ENCODE peak calls at places on chromosome 17, in seven cellular contexts. Q is IMR-90, J is H9, I is mesendoderm, P is mesenchymal stem cell, U is H1, G is trophoblast cell. B is an unnamed sample. For H3K4me1, the result is how much of the 10 kb centered on the place peaks cover.

GRCh38 chr17:76063880-76064546 is 8.3 kb downstream of the SRP68 start:
- DNase-seq in Q (no peak), J (no peak), I (no peak), P (no peak), U (no peak), G (no peak), B (no peak)

GRCh38 chr17:61076649-61077048 is 323.0 kb upstream of the TBX2 start:
- DNase-seq in Q (peak), J (no peak), I (no peak), P (peak), U (no peak), G (no peak), B (no peak)

GRCh38 chr17:15081008-15081407 is 184.1 kb downstream of the PMP22 start:
- DNase-seq in Q (no peak), J (no peak), I (no peak), P (no peak), U (no peak), G (no peak), B (no peak)

GRCh38 chr17:56172517-56172982 is 19.3 kb downstream of the ANKFN1 start:
- DNase-seq in Q (no peak), J (peak), I (peak), P (no peak), U (no peak), G (peak), B (no peak)

GRCh38 chr17:4195306-4195705 is 52.3 kb downstream of the CYB5D2 start:
- DNase-seq in Q (peak), J (no peak), I (no peak), P (peak), U (no peak), G (peak), B (no peak)

GRCh38 chr17:3556905-3557767 is 476 bp downstream of the TRPV3 start:
- DNase-seq in Q (no peak), J (peak), I (no peak), P (no peak), U (no peak), G (no peak), B (no peak)

GRCh38 chr17:12485361-12485911 is 180.3 kb upstream of the MYOCD start:
- DNase-seq in Q (peak), J (no peak), I (peak), P (peak), U (no peak), G (peak), B (no peak)

GRCh38 chr17:36665417-36665816 is 64.0 kb downstream of the MRM1 start:
- DNase-seq in Q (no peak), J (no peak), I (peak), P (no peak), U (no peak), G (peak), B (no peak)

GRCh38 chr17:6473128-6473767 is 29.0 kb downstream of the PIMREG start:
- DNase-seq in Q (peak), J (peak), I (peak), P (peak), U (no peak), G (peak), B (peak)

GRCh38 chr17:53630638-53631037 is 192.1 kb upstream of the KIF2B start:
- DNase-seq in Q (no peak), J (no peak), I (no peak), P (no peak), U (no peak), G (no peak), B (no peak)

GRCh38 chr17:53628011-53628410 is 194.7 kb upstream of the KIF2B start:
- DNase-seq in Q (peak), J (no peak), I (no peak), P (peak), U (no peak), G (peak), B (no peak)

GRCh38 chr17:53627511-53627910 is 195.2 kb upstream of the KIF2B start:
- DNase-seq in Q (peak), J (no peak), I (no peak), P (peak), U (no peak), G (peak), B (no peak)

GRCh38 chr17:53630115-53630514 is 192.6 kb upstream of the KIF2B start:
- DNase-seq in Q (no peak), J (peak), I (peak), P (no peak), U (no peak), G (no peak), B (no peak)

GRCh38 chr17:53629188-53629587 is 193.5 kb upstream of the KIF2B start:
- DNase-seq in Q (peak), J (no peak), I (no peak), P (no peak), U (no peak), G (peak), B (no peak)
- H2BK120ac ChIP-seq in Q (peak), J (no peak), I (no peak), P (no peak), U (peak), G (no peak), B (no peak)

GRCh38 chr17:40511667-40512221 is 10.3 kb upstream of the TNS4 start:
- DNase-seq in Q (no peak), J (no peak), I (no peak), P (no peak), U (no peak), G (no peak), B (no peak)
- H3K4me1 ChIP-seq in Q (under half), J (under half), I (under half), P (under half), U (under half), G (under half), B (under half)

DNA sequence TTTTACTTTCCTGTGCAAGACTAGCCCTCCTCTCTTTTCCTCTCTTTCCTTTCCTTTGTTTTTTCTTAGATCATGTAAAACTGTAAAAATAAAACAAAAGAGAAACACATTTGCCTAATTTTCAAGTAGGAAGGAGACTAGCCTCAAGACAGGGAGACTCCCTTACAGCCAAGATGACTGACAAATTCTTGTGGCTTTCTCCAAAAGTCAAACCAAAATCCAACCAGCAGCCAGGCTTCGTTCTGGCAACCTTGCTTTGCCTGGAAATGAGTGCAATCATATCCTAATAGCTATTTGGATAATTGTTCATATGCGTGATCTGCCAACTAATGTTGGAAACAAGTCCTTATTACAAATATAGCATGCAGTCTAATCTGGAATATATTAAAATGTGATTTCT is 868.9 kb upstream of the SOX9 start:
- DNase-seq in Q (no peak), J (no peak), I (no peak), P (no peak), U (no peak), G (no peak), B (no peak)
- H2BK120ac ChIP-seq in Q (no peak), J (no peak), I (no peak), P (no peak), U (no peak), G (no peak), B (no peak)

DNA sequence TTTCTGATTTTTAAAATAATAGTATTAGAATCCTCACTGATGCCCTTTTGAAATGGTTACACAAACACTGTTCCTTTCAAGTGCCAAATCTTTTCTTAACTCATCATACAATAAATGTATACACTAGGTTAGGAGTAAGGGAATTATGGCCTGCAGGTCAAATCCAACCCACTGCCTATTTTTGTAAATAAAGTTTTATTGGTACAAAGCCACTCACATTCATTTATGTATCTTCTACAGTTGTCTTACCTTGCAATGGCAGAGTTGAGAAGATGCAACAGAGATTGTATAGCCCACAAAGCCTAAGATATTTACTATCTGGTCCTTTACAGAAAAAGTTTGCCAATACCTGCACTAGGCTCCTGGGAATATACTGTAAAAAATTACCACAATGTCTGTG is 47.8 kb downstream of the IKZF3 start:
- DNase-seq in Q (no peak), J (no peak), I (no peak), P (no peak), U (no peak), G (no peak), B (no peak)
- H3K4me1 ChIP-seq in Q (under half), J (under half), I (under half), P (under half), U (under half), G (under half), B (under half)

GRCh38 chr17:68355093-68355492 is 63.8 kb downstream of the ARSG start:
- DNase-seq in Q (peak), J (no peak), I (no peak), P (peak), U (no peak), G (peak), B (no peak)
- H2BK120ac ChIP-seq in Q (peak), J (no peak), I (no peak), P (no peak), U (no peak), G (no peak), B (no peak)

DNA sequence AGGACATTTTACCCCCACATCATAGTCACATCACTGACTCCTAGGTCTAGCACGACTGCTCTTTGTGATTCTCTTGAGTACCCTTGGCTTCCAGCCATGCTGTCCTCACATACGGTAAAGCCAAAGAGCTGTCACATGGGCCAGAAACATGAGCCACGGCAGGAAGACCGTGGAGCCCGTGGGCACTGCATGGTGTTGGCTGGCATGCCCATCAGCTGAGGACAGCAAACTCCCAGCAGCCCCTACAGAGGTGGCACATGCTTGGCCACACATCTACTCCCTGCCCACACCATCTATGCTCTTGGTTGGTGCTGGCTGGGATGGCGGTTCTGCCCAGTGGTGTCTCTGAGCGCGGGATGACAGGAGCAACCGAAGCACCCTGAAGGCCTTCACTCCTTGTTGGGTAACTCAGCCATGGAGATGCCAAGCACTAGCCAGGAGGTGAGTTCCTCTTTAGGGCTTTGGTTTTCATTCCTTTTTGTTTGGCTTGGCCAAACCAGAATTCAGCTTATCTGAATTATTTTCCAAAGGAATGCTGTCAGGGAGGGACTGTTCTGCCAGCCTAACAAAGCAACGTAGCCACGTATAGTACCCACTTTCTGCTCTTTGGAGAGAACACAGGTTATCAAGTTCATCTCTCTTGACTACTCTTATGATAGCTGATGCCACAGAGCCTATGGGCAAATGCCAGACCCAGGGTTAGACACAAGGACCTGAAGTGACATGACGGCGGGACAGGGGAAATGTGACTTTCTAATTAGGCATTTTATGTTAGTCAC is 10.0 kb downstream of the TNFAIP1 start:
- DNase-seq in Q (no peak), J (no peak), I (no peak), P (no peak), U (no peak), G (peak), B (no peak)
- H3K4me1 ChIP-seq in Q (under half), J (under half), I (under half), P (under half), U (under half), G (under half), B (under half)

GRCh38 chr17:52242268-52242667 is 83.8 kb upstream of the CA10 start:
- DNase-seq in Q (no peak), J (no peak), I (no peak), P (no peak), U (no peak), G (no peak), B (no peak)
- H2BK120ac ChIP-seq in Q (no peak), J (no peak), I (no peak), P (no peak), U (no peak), G (no peak), B (no peak)

DNA sequence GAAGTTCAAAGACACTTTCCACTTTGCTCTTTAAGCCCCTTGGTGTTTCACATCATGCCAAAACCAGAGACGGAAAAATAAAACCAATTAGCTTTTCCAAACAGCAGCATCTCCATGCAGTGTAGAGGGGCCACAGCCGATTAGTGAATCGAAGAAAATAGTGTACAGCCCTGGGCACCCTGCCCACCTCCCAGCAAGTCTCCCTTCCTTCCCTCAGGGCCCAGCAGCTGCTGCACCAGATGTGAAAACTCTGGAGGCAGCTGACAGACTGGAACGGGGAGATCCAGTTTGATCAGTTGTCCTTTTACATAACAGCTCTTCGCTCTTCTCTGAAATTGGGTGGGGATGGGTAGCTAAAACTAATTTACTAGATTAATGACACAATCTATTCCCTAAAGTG is 19.3 kb downstream of the TMEM11 start:
- DNase-seq in Q (peak), J (no peak), I (no peak), P (no peak), U (no peak), G (peak), B (no peak)
- H3K4me1 ChIP-seq in Q (under half), J (under half), I (under half), P (under half), U (under half), G (under half), B (under half)

DNA sequence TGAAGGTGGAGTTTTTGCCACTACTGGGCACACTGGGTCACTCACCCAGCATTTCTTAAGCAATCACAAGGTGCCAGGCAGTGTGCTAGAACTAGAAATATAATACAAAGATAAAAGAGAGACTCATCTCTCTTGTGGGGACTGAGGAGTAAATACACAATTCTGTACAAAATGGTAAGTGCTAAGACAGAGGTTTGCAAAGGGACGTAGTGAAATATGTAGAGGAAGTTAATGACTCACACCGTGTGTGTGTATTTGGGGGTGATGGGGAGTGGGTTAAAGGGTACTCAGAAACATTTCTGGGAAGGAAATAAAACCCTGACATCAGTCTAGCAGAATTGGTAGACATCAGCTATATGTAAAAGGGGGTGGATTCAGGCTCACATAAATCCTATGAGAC is 389.3 kb downstream of the CA10 start:
- DNase-seq in Q (no peak), J (no peak), I (no peak), P (no peak), U (no peak), G (no peak), B (no peak)
- H2BK120ac ChIP-seq in Q (no peak), J (no peak), I (no peak), P (no peak), U (no peak), G (no peak), B (no peak)

DNA sequence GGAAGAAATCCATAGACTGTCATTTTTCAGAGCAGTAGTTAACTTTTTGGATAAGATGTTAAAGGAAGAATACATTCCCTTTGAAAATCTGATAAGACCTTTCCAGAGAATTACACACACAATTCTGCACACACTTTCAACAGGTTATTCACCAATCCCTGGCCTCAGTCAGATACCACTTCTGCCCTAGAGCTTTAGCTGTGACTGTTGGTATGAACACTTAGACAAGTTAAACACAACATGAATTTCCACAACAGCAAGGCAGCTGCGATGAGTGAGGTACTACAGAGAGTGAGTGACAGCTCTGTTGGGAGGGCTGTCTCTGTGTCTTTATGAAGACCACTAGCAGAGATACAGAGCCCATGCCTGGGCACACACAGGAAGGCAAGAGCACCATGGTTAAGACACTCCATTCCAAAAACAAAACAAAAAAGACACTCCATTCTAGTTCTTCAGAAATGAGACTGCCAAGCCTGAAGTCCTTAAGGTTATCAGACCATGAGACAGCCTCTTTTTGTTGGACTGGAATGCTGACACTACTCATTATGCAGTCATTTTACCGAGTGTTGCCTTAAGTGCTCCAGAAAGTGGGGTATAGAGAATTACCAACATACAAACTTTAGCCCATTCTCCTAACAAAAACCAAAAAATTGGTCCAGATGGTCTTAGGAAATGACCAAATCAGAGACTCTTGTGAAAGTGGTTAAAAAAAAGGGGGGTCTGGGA is 42.4 kb downstream of the TOM1L2 start:
- DNase-seq in Q (peak), J (no peak), I (no peak), P (no peak), U (no peak), G (no peak), B (no peak)
- H3K4me1 ChIP-seq in Q (under half), J (under half), I (under half), P (under half), U (under half), G (under half), B (under half)